ENCODE peak calls at places on chromosome 15, in five cellular contexts. G is Peyer's patch, H is cardiac muscle cell, M is heart left ventricle, S is foreskin keratinocyte. T is an unnamed sample.

GRCh38 chr15:30919877-30920550 is 16.3 kb downstream of the FAN1 start:
- DNase-seq in G (no peak), H (no peak), M (no peak), S (no peak), T (no peak)

GRCh38 chr15:82186748-82187415 is 75.7 kb downstream of the EFL1 start:
- DNase-seq in G (no peak), H (no peak), M (no peak), S (no peak), T (no peak)

GRCh38 chr15:101676965-101677364 is 24.8 kb upstream of the TM2D3 start:
- DNase-seq in G (no peak), H (no peak), M (no peak), S (no peak), T (no peak)

GRCh38 chr15:101201411-101202174 is 50.3 kb downstream of the CHSY1 start:
- DNase-seq in G (no peak), H (peak), M (peak), S (peak), T (peak)

GRCh38 chr15:101276501-101277037 is 716 bp downstream of the SELENOS start:
- DNase-seq in G (no peak), H (peak), M (no peak), S (no peak), T (peak)

GRCh38 chr15:64438653-64439447 is 21.5 kb upstream of the ZNF609 start:
- DNase-seq in G (no peak), H (no peak), M (no peak), S (no peak), T (no peak)

GRCh38 chr15:75583689-75584088 is 4.6 kb upstream of the PTPN9 start:
- DNase-seq in G (peak), H (no peak), M (no peak), S (no peak), T (no peak)

GRCh38 chr15:78206326-78207109 is 27.8 kb downstream of the ACSBG1 start:
- DNase-seq in G (no peak), H (peak), M (no peak), S (no peak), T (no peak)

GRCh38 chr15:39976291-39977274 is 42.7 kb downstream of the EIF2AK4 start:
- DNase-seq in G (peak), H (peak), M (peak), S (no peak), T (peak)

GRCh38 chr15:25066708-25067107 is 111.9 kb downstream of the SNRPN start:
- DNase-seq in G (no peak), H (no peak), M (no peak), S (no peak), T (no peak)

GRCh38 chr15:95848126-95848525 is 482.4 kb upstream of the NR2F2 start:
- DNase-seq in G (no peak), H (no peak), M (no peak), S (no peak), T (no peak)

GRCh38 chr15:69131362-69132215 is 28.8 kb upstream of the GLCE start:
- DNase-seq in G (no peak), H (no peak), M (peak), S (no peak), T (no peak)

GRCh38 chr15:101067660-101068522 is 148.7 kb downstream of the LRRK1 start:
- DNase-seq in G (no peak), H (no peak), M (no peak), S (no peak), T (no peak)

GRCh38 chr15:75195122-75195765 is 6.4 kb upstream of the C15orf39 start:
- DNase-seq in G (no peak), H (peak), M (no peak), S (no peak), T (no peak)

GRCh38 chr15:74227968-74228722 is 8.0 kb upstream of the CCDC33 start:
- DNase-seq in G (no peak), H (peak), M (peak), S (no peak), T (no peak)

GRCh38 chr15:42919794-42920280 is 741 bp downstream of the TTBK2 start:
- DNase-seq in G (no peak), H (peak), M (no peak), S (no peak), T (no peak)

GRCh38 chr15:36527512-36528162 is 51.8 kb upstream of the CDIN1 start:
- DNase-seq in G (no peak), H (no peak), M (no peak), S (peak), T (no peak)

GRCh38 chr15:84842781-84843180 is 25.6 kb downstream of the ALPK3 start:
- DNase-seq in G (no peak), H (no peak), M (no peak), S (no peak), T (no peak)

GRCh38 chr15:65939901-65940617 is 70.8 kb downstream of the RAB11A start:
- DNase-seq in G (no peak), H (peak), M (peak), S (peak), T (peak)

GRCh38 chr15:64521201-64521600 is 60.8 kb downstream of the ZNF609 start:
- DNase-seq in G (no peak), H (peak), M (no peak), S (peak), T (no peak)

GRCh38 chr15:32994810-32995424 is 199.6 kb downstream of the FMN1 start:
- DNase-seq in G (no peak), H (peak), M (no peak), S (no peak), T (no peak)

GRCh38 chr15:53962646-53963561 is 15.3 kb upstream of the UNC13C start:
- DNase-seq in G (no peak), H (peak), M (no peak), S (no peak), T (peak)

GRCh38 chr15:34223904-34224596 is 766 bp upstream of the EMC4 start:
- DNase-seq in G (peak), H (peak), M (no peak), S (no peak), T (no peak)

GRCh38 chr15:92882697-92883642 is 17.2 kb upstream of the CHD2 start:
- DNase-seq in G (peak), H (peak), M (peak), S (no peak), T (no peak)

GRCh38 chr15:39140060-39140604 is 440.7 kb upstream of the THBS1 start:
- DNase-seq in G (no peak), H (peak), M (no peak), S (peak), T (no peak)

GRCh38 chr15:33908396-33908795 is 59.9 kb upstream of the CHRM5 start:
- DNase-seq in G (no peak), H (peak), M (no peak), S (no peak), T (no peak)

GRCh38 chr15:77482570-77482969 is 61.9 kb downstream of the HMG20A start:
- DNase-seq in G (no peak), H (peak), M (no peak), S (no peak), T (no peak)

GRCh38 chr15:71291723-71292122 is 176.5 kb downstream of the THSD4 start:
- DNase-seq in G (no peak), H (no peak), M (no peak), S (no peak), T (no peak)

GRCh38 chr15:74011610-74012009 is 17.1 kb downstream of the PML start:
- DNase-seq in G (no peak), H (peak), M (peak), S (no peak), T (no peak)

GRCh38 chr15:71202712-71203111 is 87.4 kb downstream of the THSD4 start:
- DNase-seq in G (no peak), H (no peak), M (no peak), S (no peak), T (no peak)

GRCh38 chr15:64732156-64732860 is 43.1 kb downstream of the RBPMS2 start:
- DNase-seq in G (no peak), H (no peak), M (no peak), S (no peak), T (no peak)

GRCh38 chr15:87944051-87944450 is 312.5 kb downstream of the NTRK3 start:
- DNase-seq in G (no peak), H (no peak), M (no peak), S (no peak), T (no peak)

GRCh38 chr15:69891070-69891491 is 206.6 kb downstream of the TLE3 start:
- DNase-seq in G (no peak), H (no peak), M (no peak), S (no peak), T (no peak)

GRCh38 chr15:79682285-79682684 is 214.5 kb downstream of the MTHFS start:
- DNase-seq in G (no peak), H (peak), M (peak), S (no peak), T (no peak)

GRCh38 chr15:66387176-66388056 is 704 bp downstream of the MAP2K1 start:
- DNase-seq in G (peak), H (peak), M (peak), S (peak), T (peak)

GRCh38 chr15:72846027-72846426 is 62.5 kb upstream of the ADPGK start:
- DNase-seq in G (no peak), H (peak), M (no peak), S (no peak), T (no peak)

GRCh38 chr15:72953306-72953705 is 99.0 kb upstream of the NEO1 start:
- DNase-seq in G (no peak), H (no peak), M (no peak), S (no peak), T (no peak)

DNA sequence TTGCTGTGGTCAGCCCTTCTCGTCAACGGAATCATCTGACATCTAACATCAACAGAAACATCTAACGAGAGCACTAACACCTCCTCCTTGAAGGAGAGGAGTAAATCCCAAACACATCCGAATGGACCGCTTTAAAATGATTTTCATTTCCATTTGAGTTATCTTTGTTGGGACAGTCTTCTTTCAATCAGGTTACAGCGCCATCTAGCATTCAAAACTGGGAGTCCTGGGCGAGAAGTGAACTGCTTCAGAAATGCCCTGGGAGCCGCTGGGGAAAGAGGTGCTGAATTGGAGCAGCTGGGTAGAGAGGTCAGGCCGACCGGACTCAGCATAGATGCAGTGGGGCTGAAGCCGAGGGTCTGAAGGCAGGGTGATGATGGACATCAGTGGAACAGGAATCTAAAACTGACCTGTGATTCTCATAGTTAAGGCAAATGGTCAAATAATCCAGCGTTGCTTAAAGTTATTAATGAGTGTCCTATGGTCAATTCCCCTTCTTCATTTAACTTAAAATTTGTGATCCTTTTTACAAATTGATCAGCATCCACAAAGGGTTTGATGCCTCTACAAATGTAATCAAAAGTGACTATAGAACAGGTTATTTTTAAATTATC is 170.0 kb upstream of the NDN start:
- DNase-seq in G (no peak), H (peak), M (peak), S (no peak), T (no peak)
- TF ChIP-seq CTCF in G (peak), H (peak), M (peak), S (peak), T (no peak)

DNA sequence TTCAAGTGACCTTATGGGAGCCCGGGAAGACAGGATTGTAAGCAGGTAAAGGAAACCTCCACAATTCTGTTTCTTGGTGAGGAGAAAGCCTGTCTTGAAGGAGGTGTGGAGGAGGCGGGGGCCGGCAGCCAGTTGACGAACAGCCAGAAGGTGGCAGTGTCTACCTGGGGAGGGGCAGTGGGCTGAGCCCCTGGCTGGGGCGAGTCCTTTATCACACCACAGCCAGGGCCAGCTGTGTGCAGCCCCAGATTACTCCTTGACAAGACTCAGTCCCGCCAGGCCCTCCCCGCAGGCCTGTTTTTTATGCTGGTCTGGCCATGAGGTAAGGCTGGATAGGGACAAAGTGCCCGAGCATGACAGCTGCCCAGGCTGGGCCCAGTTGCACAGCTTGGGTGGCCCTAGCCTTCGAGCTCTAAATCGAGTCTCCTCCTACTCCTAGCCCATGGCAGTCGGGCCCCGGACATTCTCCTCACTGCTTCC is 40.9 kb upstream of the IDH2 start:
- DNase-seq in G (peak), H (peak), M (peak), S (peak), T (peak)
- TF ChIP-seq CTCF in G (peak), H (peak), M (peak), S (peak), T (peak)

DNA sequence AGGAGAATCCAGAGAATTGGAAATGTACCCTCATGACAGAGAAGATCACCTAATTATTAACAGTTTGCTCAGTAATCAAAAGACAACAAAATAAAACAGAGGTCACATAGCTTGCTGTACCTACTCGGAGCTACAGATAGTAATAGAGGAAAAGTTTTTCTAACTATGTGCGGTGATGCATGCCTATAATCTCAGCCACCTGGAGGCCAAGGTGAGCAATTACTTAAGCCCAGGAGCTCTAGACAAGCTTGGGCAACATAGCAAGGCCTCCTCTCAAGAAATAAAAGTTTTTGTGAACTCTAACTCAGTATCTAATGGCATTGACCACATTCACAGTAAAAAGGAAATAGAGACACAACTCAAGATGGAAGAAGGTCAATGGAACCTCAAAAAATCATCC is 243.6 kb downstream of the ATP8B4 start:
- DNase-seq in G (no peak), H (no peak), M (no peak), S (no peak), T (peak)
- TF ChIP-seq CTCF in G (peak), H (no peak), M (no peak), S (peak), T (no peak)

GRCh38 chr15:29065571-29065970 is 179.8 kb downstream of the APBA2 start:
- DNase-seq in G (no peak), H (no peak), M (no peak), S (no peak), T (no peak)

GRCh38 chr15:29063646-29064045 is 177.9 kb downstream of the APBA2 start:
- DNase-seq in G (no peak), H (no peak), M (no peak), S (no peak), T (no peak)

GRCh38 chr15:29064290-29064689 is 178.5 kb downstream of the APBA2 start:
- DNase-seq in G (no peak), H (no peak), M (no peak), S (no peak), T (no peak)

GRCh38 chr15:29066310-29066709 is 180.5 kb downstream of the APBA2 start:
- DNase-seq in G (no peak), H (no peak), M (no peak), S (no peak), T (no peak)

DNA sequence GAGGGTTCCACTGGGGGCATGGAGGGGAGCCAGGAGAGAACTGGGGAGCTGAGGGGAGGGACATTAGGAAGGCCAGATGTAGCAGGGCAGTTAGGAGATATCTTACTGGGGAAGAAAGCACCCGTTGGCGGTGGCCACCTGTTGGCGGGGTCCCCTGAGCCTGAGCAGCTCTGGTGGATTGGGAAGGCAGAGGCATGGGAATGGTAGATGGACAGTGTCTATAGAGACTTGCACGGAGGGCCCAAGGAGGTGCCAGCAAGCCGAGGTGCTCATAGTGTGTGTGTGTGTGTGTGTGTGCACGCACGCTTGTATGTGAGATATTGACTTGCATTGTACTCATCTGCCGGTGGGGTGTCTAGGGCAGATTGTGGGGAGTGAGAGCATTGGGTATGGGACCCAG is 179.0 kb downstream of the APBA2 start:
- DNase-seq in G (no peak), H (no peak), M (no peak), S (no peak), T (no peak)
- TF ChIP-seq CTCF in G (no peak), H (no peak), M (no peak), S (no peak), T (no peak)

GRCh38 chr15:94480289-94480834 is 249.0 kb downstream of the MCTP2 start:
- DNase-seq in G (no peak), H (no peak), M (no peak), S (no peak), T (no peak)
- TF ChIP-seq CTCF in G (no peak), H (no peak), M (no peak), S (no peak), T (no peak)

GRCh38 chr15:59396660-59397059 is 24.0 kb upstream of the MYO1E start:
- DNase-seq in G (no peak), H (no peak), M (no peak), S (no peak), T (no peak)
- TF ChIP-seq CTCF in G (no peak), H (peak), M (no peak), S (no peak), T (no peak)

DNA sequence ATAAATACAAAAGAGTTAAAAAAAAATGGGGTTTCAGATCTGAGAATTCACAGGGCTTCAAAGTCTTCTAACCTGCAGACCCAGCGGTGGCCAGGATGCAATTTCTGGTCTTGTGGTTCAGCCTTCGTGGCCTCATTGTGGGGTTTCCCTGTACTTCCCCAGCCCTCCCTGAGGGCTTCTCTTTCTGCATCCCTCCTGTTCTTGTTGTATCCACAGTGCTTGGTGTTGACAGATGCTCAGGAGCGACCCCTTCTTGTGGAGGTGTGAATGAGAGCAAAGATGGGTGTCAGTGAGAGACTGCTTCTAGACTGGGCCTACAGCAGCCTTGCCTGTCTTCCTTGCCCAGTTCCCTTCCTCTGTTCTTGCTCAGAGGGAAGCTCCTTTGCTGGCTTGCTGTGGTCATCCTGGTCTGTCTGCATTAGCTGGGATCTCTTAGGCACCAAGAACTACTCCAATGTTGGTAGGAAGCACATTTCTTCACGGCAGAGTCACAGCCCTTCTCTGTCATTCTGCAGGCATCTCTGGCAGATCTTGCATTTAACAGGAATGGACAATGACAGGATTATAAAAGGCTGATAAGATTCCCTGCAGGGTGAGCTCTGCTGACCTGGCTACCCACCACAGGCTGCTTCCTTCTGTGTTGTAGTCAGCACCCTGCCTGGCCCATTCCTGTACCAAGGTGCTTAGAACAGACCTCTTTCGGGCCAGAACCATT is 317.8 kb upstream of the C2CD4B start:
- DNase-seq in G (no peak), H (peak), M (no peak), S (no peak), T (peak)
- TF ChIP-seq CTCF in G (no peak), H (peak), M (no peak), S (peak), T (no peak)

DNA sequence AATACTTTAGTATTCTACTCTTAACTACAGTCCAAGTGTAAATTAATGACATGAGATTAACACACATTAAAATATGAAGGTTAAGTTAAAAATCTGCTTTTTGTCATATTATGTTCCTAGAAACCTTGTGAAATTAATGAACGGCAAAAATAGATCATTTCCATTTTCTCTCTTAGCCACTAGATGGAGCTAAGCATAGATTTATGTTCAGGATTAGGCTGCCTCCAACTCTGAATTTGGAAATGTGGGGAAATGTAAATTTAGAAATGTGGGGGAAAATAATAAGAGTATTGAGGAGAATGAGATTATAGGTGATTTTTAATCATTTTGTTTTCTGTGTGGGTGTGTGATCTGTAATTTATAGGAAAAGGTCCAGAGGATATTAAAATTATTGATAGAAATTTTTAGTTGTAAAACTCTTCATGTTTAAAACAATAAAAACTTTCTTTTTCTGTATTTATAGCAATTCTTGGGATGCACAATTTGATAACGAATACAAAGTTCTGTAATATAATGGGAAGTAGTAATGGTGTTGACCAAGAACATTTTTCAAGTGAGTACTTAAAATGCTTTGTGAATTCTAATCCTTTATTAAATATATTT is 59.2 kb downstream of the TMOD3 start:
- DNase-seq in G (no peak), H (peak), M (no peak), S (no peak), T (no peak)
- TF ChIP-seq CTCF in G (peak), H (peak), M (peak), S (peak), T (peak)

GRCh38 chr15:49675051-49675450 is 54.2 kb downstream of the DTWD1 start:
- DNase-seq in G (no peak), H (peak), M (no peak), S (peak), T (no peak)
- TF ChIP-seq CTCF in G (no peak), H (no peak), M (no peak), S (peak), T (no peak)

GRCh38 chr15:29749365-29750086 is 72.7 kb downstream of the TJP1 start:
- DNase-seq in G (no peak), H (no peak), M (no peak), S (no peak), T (no peak)

GRCh38 chr15:29750754-29751153 is 71.5 kb downstream of the TJP1 start:
- DNase-seq in G (no peak), H (peak), M (no peak), S (no peak), T (no peak)

GRCh38 chr15:29747837-29748417 is 74.3 kb downstream of the TJP1 start:
- DNase-seq in G (no peak), H (peak), M (no peak), S (no peak), T (no peak)
- TF ChIP-seq CTCF in G (peak), H (peak), M (peak), S (peak), T (no peak)

T was measured in Calu3.